ENCODE peak calls at places on chromosomes 11 and 22, in four cellular contexts. N, S, X and T are unnamed samples.

GRCh38 chr11:12421386-12421785 is 44.0 kb downstream of the PARVA start:
- DNase-seq in N (peak; percentile 31), S (no peak), X (no peak), T (no peak)

GRCh38 chr22:40363059-40363458 is 7.3 kb upstream of the SGSM3 start:
- DNase-seq in N (no peak), S (no peak), X (no peak), T (no peak)

GRCh38 chr22:41976070-41976901 is 7.0 kb downstream of the SEPTIN3 start:
- DNase-seq in N (peak; percentile 84), S (no peak), X (no peak), T (no peak)

GRCh38 chr11:63915961-63916836 is 765 bp downstream of the RCOR2 start:
- DNase-seq in N (peak; percentile 91), S (peak; percentile 56), X (no peak), T (no peak)

GRCh38 chr11:67421421-67422031 is 6.0 kb downstream of the CARNS1 start:
- DNase-seq in N (no peak), S (no peak), X (no peak), T (no peak)

GRCh38 chr11:1938343-1939005 is 8.7 kb upstream of the MRPL23 start:
- DNase-seq in N (peak; percentile 42), S (no peak), X (no peak), T (no peak)

GRCh38 chr11:123429851-123430735 is at the start of gene GRAMD1B:
- DNase-seq in N (peak; percentile 87), S (peak; percentile 53), X (peak; percentile 66), T (peak; percentile 56)

GRCh38 chr11:9052316-9052715 is 39.1 kb downstream of the SCUBE2 start:
- DNase-seq in N (no peak), S (no peak), X (no peak), T (no peak)

GRCh38 chr22:28904211-28904808 is 20.9 kb downstream of the ZNRF3 start:
- DNase-seq in N (no peak), S (no peak), X (peak; percentile 9), T (no peak)

GRCh38 chr11:46743693-46744339 is 24.8 kb downstream of the F2 start:
- DNase-seq in N (no peak), S (no peak), X (no peak), T (peak; percentile 18)

GRCh38 chr11:16604784-16605439 is 133.5 kb upstream of the C11orf58 start:
- DNase-seq in N (peak; percentile 84), S (peak; percentile 46), X (peak; percentile 29), T (no peak)

GRCh38 chr11:35798983-35799382 is 136.4 kb downstream of the TRIM44 start:
- DNase-seq in N (no peak), S (no peak), X (no peak), T (no peak)

GRCh38 chr11:130813196-130813595 is 103.1 kb downstream of the SNX19 start:
- DNase-seq in N (no peak), S (no peak), X (no peak), T (no peak)

GRCh38 chr11:125117429-125117828 is 6.0 kb upstream of the TMEM218 start:
- DNase-seq in N (no peak), S (no peak), X (peak; percentile 3), T (no peak)

GRCh38 chr22:41197808-41198585 is 7.1 kb upstream of the L3MBTL2 start:
- DNase-seq in N (peak; percentile 48), S (no peak), X (peak; percentile 73), T (no peak)

GRCh38 chr11:100734743-100735527 is 47.8 kb downstream of the ARHGAP42 start:
- DNase-seq in N (no peak), S (no peak), X (no peak), T (no peak)

GRCh38 chr11:19868871-19869270 is 156.2 kb downstream of the NAV2 start:
- DNase-seq in N (no peak), S (no peak), X (no peak), T (peak; percentile 34)

GRCh38 chr22:39205344-39206021 is 39.3 kb downstream of the PDGFB start:
- DNase-seq in N (no peak), S (no peak), X (peak; percentile 57), T (no peak)

GRCh38 chr22:25900880-25901279 is 158.9 kb downstream of the MYO18B start:
- DNase-seq in N (no peak), S (peak; percentile 39), X (no peak), T (no peak)

GRCh38 chr22:46909237-46910030 is 147.0 kb downstream of the TBC1D22A start:
- DNase-seq in N (no peak), S (no peak), X (no peak), T (no peak)

GRCh38 chr22:21837184-21837979 is 30.1 kb downstream of the MAPK1 start:
- DNase-seq in N (no peak), S (peak; percentile 42), X (peak; percentile 72), T (peak; percentile 69)

GRCh38 chr11:35567737-35568465 is 42.5 kb upstream of the PAMR1 start:
- DNase-seq in N (no peak), S (no peak), X (no peak), T (no peak)

GRCh38 chr11:2515401-2516275 is 70.8 kb downstream of the KCNQ1 start:
- DNase-seq in N (peak; percentile 15), S (no peak), X (no peak), T (no peak)

GRCh38 chr11:119376197-119376847 is 5.2 kb downstream of the USP2 start:
- DNase-seq in N (peak; percentile 33), S (no peak), X (no peak), T (no peak)

GRCh38 chr11:121576531-121576930 is 123.8 kb upstream of the SORL1-AS1 start:
- DNase-seq in N (no peak), S (no peak), X (no peak), T (no peak)

GRCh38 chr11:1502168-1502955 is 15.8 kb upstream of the MOB2 start:
- DNase-seq in N (no peak), S (no peak), X (no peak), T (no peak)

GRCh38 chr11:134101292-134101691 is 32.4 kb downstream of the JAM3 start:
- DNase-seq in N (no peak), S (no peak), X (no peak), T (no peak)

GRCh38 chr11:4038973-4039372 is 55.6 kb upstream of the RRM1 start:
- DNase-seq in N (no peak), S (no peak), X (no peak), T (no peak)

GRCh38 chr11:17273668-17274321 is 2.7 kb upstream of the NUCB2 start:
- DNase-seq in N (no peak), S (no peak), X (no peak), T (no peak)

GRCh38 chr22:30863161-30863833 is 105.3 kb downstream of the MORC2 start:
- DNase-seq in N (peak; percentile 82), S (no peak), X (no peak), T (no peak)

GRCh38 chr11:69435161-69435990 is 46.1 kb upstream of the LINC01488 start:
- DNase-seq in N (no peak), S (no peak), X (no peak), T (no peak)

GRCh38 chr11:123903932-123904331 is 2.0 kb downstream of the OR8D4 start:
- DNase-seq in N (no peak), S (no peak), X (no peak), T (no peak)

GRCh38 chr22:17370036-17370765 is 941 bp downstream of the CECR2 start:
- DNase-seq in N (peak; percentile 32), S (peak; percentile 13), X (no peak), T (no peak)

GRCh38 chr11:88280673-88281316 is 56.7 kb downstream of the CTSC start:
- DNase-seq in N (no peak), S (no peak), X (peak; percentile 72), T (peak; percentile 41)

GRCh38 chr11:64122411-64123101 is 43.4 kb downstream of the MACROD1 start:
- DNase-seq in N (no peak), S (no peak), X (no peak), T (no peak)

GRCh38 chr11:72781313-72782080 is 12.3 kb downstream of the STARD10 start:
- DNase-seq in N (peak; percentile 92), S (no peak), X (no peak), T (no peak)

GRCh38 chr11:22169833-22170232 is 23.1 kb upstream of the ANO5 start:
- DNase-seq in N (no peak), S (no peak), X (no peak), T (no peak)
- TF ChIP-seq CTCF in N (peak; percentile 62), S (peak; percentile 50), X (no peak), T (no peak)

GRCh38 chr11:33320814-33321330 is 63.7 kb downstream of the HIPK3 start:
- DNase-seq in N (no peak), S (no peak), X (no peak), T (no peak)
- H3K4me3 ChIP-seq in N (no peak overlapping the region), S (no peak overlapping the region), X (no peak overlapping the region), T (no peak overlapping the region)

DNA sequence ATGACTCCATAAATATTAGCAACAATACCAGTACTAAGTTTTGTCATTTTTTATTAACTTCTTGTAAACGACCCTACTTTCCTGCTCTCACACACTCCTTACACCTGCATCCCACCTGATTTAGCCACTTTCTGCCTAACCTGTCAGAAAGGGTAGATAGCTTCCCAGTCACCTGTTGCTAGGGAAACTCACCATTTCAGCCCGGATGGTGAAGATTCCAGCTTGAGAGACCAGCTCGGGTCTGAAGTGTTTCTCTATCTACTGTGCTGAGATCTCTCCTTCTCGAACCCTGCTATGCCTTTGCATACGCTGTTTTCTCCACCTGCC is at the start of gene PARVG:
- DNase-seq in N (no peak), S (no peak), X (no peak), T (no peak)
- TF ChIP-seq CTCF in N (no peak), S (no peak), X (no peak), T (no peak)

DNA sequence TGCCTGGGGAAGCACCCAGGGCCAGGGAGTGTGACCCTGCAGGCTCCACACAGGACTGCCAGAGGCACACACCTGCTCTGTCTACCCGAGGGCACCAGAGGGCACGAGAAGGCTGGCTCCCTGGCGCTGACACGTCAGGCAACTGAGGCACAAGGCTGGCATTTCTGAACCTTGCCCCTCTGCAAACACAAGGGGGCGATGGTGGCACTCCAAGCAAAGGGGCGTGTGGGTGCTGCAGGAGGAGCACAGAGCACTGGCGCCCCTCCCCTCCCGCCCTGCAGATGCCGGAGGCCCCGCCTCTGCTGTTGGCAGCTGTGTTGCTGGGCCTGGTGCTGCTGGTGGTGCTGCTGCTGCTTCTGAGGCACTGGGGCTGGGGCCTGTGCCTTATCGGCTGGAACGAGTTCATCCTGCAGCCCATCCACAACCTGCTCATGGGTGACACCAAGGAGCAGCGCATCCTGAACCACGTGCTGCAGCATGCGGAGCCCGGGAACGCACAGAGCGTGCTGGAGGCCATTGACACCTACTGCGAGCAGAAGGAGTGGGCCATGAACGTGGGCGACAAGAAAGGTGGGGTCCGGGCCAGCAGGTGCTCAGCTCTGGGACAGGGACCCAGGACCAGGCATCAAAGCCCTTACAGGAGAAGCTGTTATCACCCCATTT is 20.8 kb upstream of the TXNRD2 start:
- DNase-seq in N (peak; percentile 97), S (peak; percentile 60), X (peak; percentile 75), T (no peak)
- H3K4me3 ChIP-seq in N (no peak overlapping the region), S (no peak overlapping the region), X (no peak overlapping the region), T (no peak overlapping the region)

DNA sequence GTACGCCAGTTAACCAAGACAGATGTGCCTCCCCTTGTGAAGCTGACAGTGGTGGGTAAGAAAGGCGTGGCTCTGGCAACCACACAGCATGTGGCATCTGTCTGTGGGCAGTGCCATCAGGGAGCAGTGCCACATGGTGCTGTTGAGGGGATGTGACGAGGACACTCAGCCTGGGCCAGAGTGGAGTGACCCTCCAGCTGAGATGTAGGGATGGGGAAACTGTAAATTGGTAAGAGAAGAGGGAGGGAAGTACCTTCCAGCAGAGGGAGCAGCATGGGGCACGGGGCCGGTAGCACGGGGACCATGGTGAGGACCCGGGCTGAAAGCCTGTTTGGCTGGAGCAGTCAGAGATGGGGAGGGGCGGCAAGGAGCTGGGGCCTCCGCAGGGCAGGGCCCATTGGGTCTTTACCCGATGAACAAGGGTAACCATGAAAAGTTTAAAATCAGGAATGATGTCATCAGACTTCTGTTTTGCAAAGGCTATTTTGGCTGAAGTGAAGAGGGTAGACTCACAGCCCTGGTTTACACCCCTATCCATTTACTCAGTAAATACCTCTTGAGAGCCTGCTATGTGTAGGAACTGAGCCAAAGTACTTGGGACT is 10.4 kb downstream of the TMPRSS6 start:
- DNase-seq in N (no peak), S (no peak), X (no peak), T (no peak)
- TF ChIP-seq CTCF in N (no peak), S (no peak), X (no peak), T (peak; percentile 15)